ENCODE peak calls at places on chromosome 17, in ten cellular contexts. D, B, T, C, H, Q, E, A, K and S are unnamed samples.

GRCh38 chr17:40516581-40517285 is 15.3 kb upstream of the TNS4 start:
- DNase-seq in D (peak; percentile 92), B (no peak), T (no peak), C (peak; percentile 85), H (no peak), Q (no peak), E (peak; percentile 74), A (peak; percentile 36), K (no peak), S (no peak)

GRCh38 chr17:45423936-45424335 is 8.7 kb downstream of the ARHGAP27 start:
- DNase-seq in D (no peak), B (no peak), T (no peak), C (no peak), H (no peak), Q (no peak), E (peak; percentile 44), A (no peak), K (no peak), S (no peak)

GRCh38 chr17:17561408-17562144 is 29.9 kb downstream of the PEMT start:
- DNase-seq in D (no peak), B (no peak), T (no peak), C (no peak), H (no peak), Q (peak; percentile 47), E (no peak), A (no peak), K (no peak), S (no peak)

GRCh38 chr17:65228734-65229390 is 91.7 kb downstream of the RGS9 start:
- DNase-seq in D (peak; percentile 62), B (peak; percentile 88), T (no peak), C (no peak), H (peak; percentile 20), Q (no peak), E (peak; percentile 67), A (no peak), K (no peak), S (no peak)

GRCh38 chr17:82134101-82134500 is 36.1 kb upstream of the FASN start:
- DNase-seq in D (no peak), B (no peak), T (no peak), C (no peak), H (peak; percentile 82), Q (no peak), E (no peak), A (no peak), K (no peak), S (no peak)

GRCh38 chr17:34635876-34636275 is 56.5 kb downstream of the TMEM132E start:
- DNase-seq in D (no peak), B (no peak), T (no peak), C (no peak), H (no peak), Q (no peak), E (no peak), A (no peak), K (no peak), S (no peak)

GRCh38 chr17:32659419-32659842 is 172.6 kb downstream of the CDK5R1 start:
- DNase-seq in D (peak; percentile 67), B (peak; percentile 73), T (peak; percentile 74), C (peak; percentile 78), H (peak; percentile 65), Q (peak; percentile 64), E (peak; percentile 95), A (peak; percentile 71), K (no peak), S (peak; percentile 49)

GRCh38 chr17:51298508-51299371 is 38.4 kb downstream of the UTP18 start:
- DNase-seq in D (no peak), B (peak; percentile 65), T (no peak), C (peak; percentile 67), H (peak; percentile 63), Q (no peak), E (peak; percentile 66), A (no peak), K (peak; percentile 20), S (peak; percentile 39)

GRCh38 chr17:49638818-49639217 is 39.1 kb downstream of the SPOP start:
- DNase-seq in D (no peak), B (no peak), T (no peak), C (no peak), H (no peak), Q (no peak), E (no peak), A (no peak), K (no peak), S (no peak)
- H3K4me3 ChIP-seq in D (no peak overlapping the region), B (no peak overlapping the region), T (no peak overlapping the region), C (no peak overlapping the region), H (no peak overlapping the region), Q (no peak overlapping the region), E (no peak overlapping the region), A (no peak overlapping the region), K (no peak overlapping the region), S (no peak overlapping the region)

GRCh38 chr17:76386966-76387765 is 2.8 kb downstream of the SPHK1 start:
- DNase-seq in D (no peak), B (no peak), T (no peak), C (no peak), H (no peak), Q (no peak), E (no peak), A (no peak), K (no peak), S (no peak)

GRCh38 chr17:76383645-76384221 is 676 bp upstream of the SPHK1 start:
- DNase-seq in D (peak; percentile 70), B (peak; percentile 60), T (peak; percentile 47), C (peak; percentile 66), H (no peak), Q (peak; percentile 65), E (peak; percentile 89), A (no peak), K (no peak), S (no peak)

GRCh38 chr17:76384222-76384986 is at the start of gene SPHK1:
- DNase-seq in D (peak; percentile 70), B (peak; percentile 90), T (peak; percentile 66), C (peak; percentile 84), H (peak; percentile 73), Q (peak; percentile 80), E (peak; percentile 93), A (peak; percentile 78), K (no peak), S (no peak)

GRCh38 chr17:76385892-76386786 is 1.7 kb downstream of the SPHK1 start:
- DNase-seq in D (peak; percentile 69), B (peak; percentile 89), T (peak; percentile 78), C (peak; percentile 87), H (peak; percentile 79), Q (peak; percentile 83), E (peak; percentile 98), A (peak; percentile 88), K (no peak), S (no peak)

DNA sequence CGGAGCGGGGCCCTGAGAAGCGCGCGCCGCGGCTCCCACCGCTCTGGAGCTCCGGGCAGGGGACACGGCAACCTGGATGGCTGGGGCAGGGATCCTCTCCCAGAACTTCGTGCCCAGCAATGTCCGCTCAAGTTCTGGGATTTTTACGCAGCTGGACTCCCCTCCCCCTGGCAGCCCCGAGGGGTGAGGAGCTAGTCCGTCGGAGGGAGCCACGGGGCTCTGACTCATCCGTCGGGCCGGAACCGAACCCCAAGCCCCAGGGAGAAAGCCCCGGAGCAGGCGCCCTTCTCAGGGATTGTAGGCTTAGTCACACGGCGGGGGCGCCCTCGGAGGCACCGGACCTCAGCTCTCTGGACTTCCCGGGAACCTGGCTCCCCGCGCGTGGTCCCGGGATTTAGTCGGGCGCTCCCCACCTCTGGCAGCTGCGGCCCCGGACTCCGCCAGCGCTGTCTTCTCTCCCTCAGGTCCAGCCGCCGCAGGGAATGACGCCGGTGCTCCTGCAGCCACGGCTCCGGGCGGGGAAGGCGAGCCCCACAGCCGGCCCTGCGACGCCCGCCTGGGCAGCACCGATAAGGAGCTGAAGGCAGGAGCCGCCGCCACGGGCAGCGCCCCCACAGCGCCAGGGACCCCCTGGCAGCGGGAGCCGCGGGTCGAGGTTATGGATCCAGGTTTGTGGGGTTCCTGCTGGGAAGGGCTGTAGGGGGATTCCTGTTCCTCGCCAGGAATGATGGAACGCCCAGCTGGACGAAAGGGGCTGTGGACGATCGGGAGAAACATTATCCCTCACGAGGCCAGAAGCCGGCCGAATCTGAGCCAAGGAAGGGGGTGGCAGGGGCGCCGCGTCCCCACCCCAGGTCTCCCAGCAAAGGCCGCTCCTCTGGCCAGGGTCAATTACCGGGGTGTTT is 830 bp downstream of the SPHK1 start:
- DNase-seq in D (no peak), B (peak; percentile 77), T (peak; percentile 70), C (peak; percentile 68), H (no peak), Q (no peak), E (peak; percentile 84), A (peak; percentile 84), K (no peak), S (no peak)
- TF ChIP-seq CTCF in D (no peak), B (no peak), T (no peak), C (no peak), H (no peak), Q (no peak), E (no peak), A (no peak), K (no peak), S (no peak)

GRCh38 chr17:8797621-8798175 is 1.5 kb downstream of the MFSD6L start:
- DNase-seq in D (no peak), B (no peak), T (no peak), C (no peak), H (no peak), Q (no peak), E (peak; percentile 36), A (no peak), K (no peak), S (no peak)

GRCh38 chr17:8798176-8799000 is 777 bp downstream of the MFSD6L start:
- DNase-seq in D (no peak), B (no peak), T (no peak), C (no peak), H (no peak), Q (no peak), E (peak; percentile 77), A (no peak), K (no peak), S (no peak)

GRCh38 chr17:8799851-8800212 is 667 bp upstream of the MFSD6L start:
- DNase-seq in D (no peak), B (no peak), T (no peak), C (no peak), H (no peak), Q (peak; percentile 42), E (no peak), A (no peak), K (no peak), S (no peak)

GRCh38 chr17:8800656-8801055 is 1.5 kb upstream of the MFSD6L start:
- DNase-seq in D (no peak), B (no peak), T (no peak), C (no peak), H (no peak), Q (no peak), E (peak; percentile 34), A (no peak), K (no peak), S (no peak)

DNA sequence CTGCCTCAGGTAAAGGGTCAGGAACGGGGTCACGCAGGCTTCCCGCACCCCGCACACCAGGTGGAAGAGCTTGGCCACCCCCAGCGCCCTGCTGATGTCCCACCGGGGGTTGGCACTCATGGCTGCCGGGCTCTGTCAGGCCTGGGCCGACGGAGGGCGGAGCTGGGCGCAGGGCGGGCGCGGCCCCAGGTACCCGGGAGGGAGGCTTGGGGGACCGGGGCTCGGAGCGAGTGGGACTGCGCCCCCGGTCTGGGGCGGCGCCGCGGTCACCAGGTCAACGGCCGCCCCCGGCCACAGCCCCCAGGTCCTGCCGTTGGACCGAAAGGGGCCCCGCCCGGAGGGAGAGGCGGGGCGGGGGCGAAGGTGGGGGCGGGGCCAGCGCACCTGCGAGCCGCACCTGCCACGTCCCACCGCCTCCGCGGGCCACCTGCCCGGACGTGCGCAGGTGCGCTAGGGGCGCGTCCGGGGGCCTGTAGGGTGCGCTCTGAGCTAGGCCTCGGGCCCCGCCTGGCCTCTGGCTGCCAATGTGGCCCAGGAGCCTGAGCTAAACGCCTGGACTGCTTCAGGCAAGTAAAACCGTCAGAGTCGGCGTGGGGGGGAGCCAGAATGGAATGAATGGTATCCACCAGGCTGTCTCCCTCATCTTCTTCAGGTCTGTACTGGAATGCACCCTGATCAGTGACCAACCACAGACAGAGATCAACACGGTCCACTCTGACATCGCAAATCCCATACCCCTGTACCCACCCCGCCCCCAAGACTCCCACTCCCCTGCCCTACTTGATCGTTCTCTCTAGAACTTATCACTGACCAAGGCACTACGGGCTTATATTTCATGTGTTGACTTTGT is at the start of gene MFSD6L:
- DNase-seq in D (no peak), B (peak; percentile 5), T (no peak), C (no peak), H (no peak), Q (no peak), E (peak; percentile 92), A (no peak), K (no peak), S (no peak)
- H3K4me3 ChIP-seq in D (no peak within 1 kb of the TSS), B (no peak within 1 kb of the TSS), T (no peak within 1 kb of the TSS), C (no peak within 1 kb of the TSS), H (no peak within 1 kb of the TSS), Q (no peak within 1 kb of the TSS), E (no peak within 1 kb of the TSS), A (no peak within 1 kb of the TSS), K (no peak within 1 kb of the TSS), S (no peak within 1 kb of the TSS)

GRCh38 chr17:74892013-74892841 is 1.2 kb downstream of the FADS6 start:
- DNase-seq in D (no peak), B (no peak), T (no peak), C (no peak), H (no peak), Q (no peak), E (peak; percentile 62), A (no peak), K (no peak), S (no peak)
- TF ChIP-seq CTCF in D (no peak), B (no peak), T (no peak), C (no peak), H (no peak), Q (no peak), E (peak; percentile 46), A (no peak), K (no peak), S (no peak)